ENCODE peak calls at places on chromosomes 16 and 17, in seven cellular contexts. L, O, W, X, S, E and K are unnamed samples.

GRCh38 chr16:53881371-53881770 is 177.4 kb downstream of the FTO start:
- DNase-seq in X (peak), W (no peak), L (peak), O (no peak), E (no peak), S (no peak), K (no peak)

GRCh38 chr17:42247734-42248133 is 28.5 kb downstream of the STAT5B start:
- DNase-seq in S (no peak), W (no peak), E (no peak), O (no peak), L (peak), X (peak), K (no peak)

GRCh38 chr17:80931421-80932265 is 60.0 kb upstream of the CHMP6 start:
- DNase-seq in X (peak), L (no peak), S (no peak), W (peak), E (no peak), O (peak), K (peak)

GRCh38 chr16:8919934-8920465 is 37.8 kb downstream of the LITAFD start:
- DNase-seq in L (no peak), E (no peak), X (no peak), O (no peak), S (no peak), W (no peak), K (no peak)

GRCh38 chr17:1709971-1710806 is at the start of gene TLCD2:
- DNase-seq in W (peak), X (peak), E (peak), L (peak), S (no peak), O (peak), K (peak)

GRCh38 chr17:80101946-80102706 is 745 bp downstream of the GAA start:
- DNase-seq in S (no peak), W (no peak), O (peak), L (no peak), E (no peak), X (peak), K (peak)

GRCh38 chr16:66265556-66266133 is 100.8 kb upstream of the CDH5 start:
- DNase-seq in L (no peak), E (no peak), O (no peak), X (no peak), S (no peak), W (no peak), K (no peak)

GRCh38 chr17:73591278-73592078 is 52.8 kb downstream of the SDK2 start:
- DNase-seq in W (no peak), L (no peak), S (no peak), X (no peak), E (no peak), O (no peak), K (no peak)

GRCh38 chr16:10616744-10617640 is 36.6 kb upstream of the EMP2 start:
- DNase-seq in S (no peak), W (peak), O (peak), X (peak), E (peak), L (peak), K (no peak)

GRCh38 chr17:17778308-17779014 is 58.3 kb downstream of the SREBF1 start:
- DNase-seq in E (peak), S (no peak), W (no peak), O (no peak), L (no peak), X (no peak), K (peak)

GRCh38 chr17:29664743-29665479 is 42.2 kb upstream of the CORO6 start:
- DNase-seq in X (peak), O (no peak), E (no peak), S (no peak), L (peak), W (no peak), K (no peak)

GRCh38 chr16:67019171-67019570 is 9.8 kb upstream of the CBFB start:
- DNase-seq in W (no peak), S (no peak), E (no peak), X (no peak), O (no peak), L (no peak), K (peak)

GRCh38 chr16:78571880-78572279 is 472.4 kb downstream of the WWOX start:
- DNase-seq in W (no peak), O (no peak), X (no peak), S (no peak), E (no peak), L (no peak), K (no peak)

GRCh38 chr17:68433911-68434503 is 23.3 kb downstream of the WIPI1 start:
- DNase-seq in L (no peak), X (no peak), W (no peak), E (no peak), O (no peak), S (no peak), K (peak)

GRCh38 chr16:53518550-53519416 is 15.8 kb upstream of the AKTIP start:
- DNase-seq in X (peak), S (peak), L (no peak), W (no peak), E (no peak), O (no peak), K (no peak)

GRCh38 chr17:51118330-51119195 is 2.1 kb downstream of the SPAG9 start:
- DNase-seq in O (no peak), W (no peak), X (no peak), S (no peak), E (no peak), L (peak), K (no peak)